ENCODE peak calls at places on chromosomes 1 and 21, in four cellular contexts. One of them, this sample, is unnamed. For H3K36me3, the result is how much of the 10 kb centered on the place peaks cover.

GRCh38 chr1:162530318-162530984 is 31.1 kb upstream of the UAP1 start:
- ATAC-seq in HCT116: no peak
- ATAC-seq in K562: peak
- ATAC-seq in lung: no peak
- ATAC-seq in this sample: no peak

GRCh38 chr1:12712929-12713328 is 3.0 kb upstream of the AADACL3 start:
- ATAC-seq in lung: no peak
- ATAC-seq in K562: no peak
- ATAC-seq in HCT116: no peak
- ATAC-seq in this sample: no peak

GRCh38 chr1:10189659-10190058 is 20.7 kb upstream of the KIF1B start:
- ATAC-seq in K562: no peak
- ATAC-seq in HCT116: no peak
- ATAC-seq in lung: no peak
- ATAC-seq in this sample: no peak

GRCh38 chr1:179230251-179230650 is 774 bp upstream of the ABL2 start:
- ATAC-seq in lung: no peak
- ATAC-seq in HCT116: peak
- ATAC-seq in K562: no peak
- ATAC-seq in this sample: no peak

GRCh38 chr1:35546614-35547013 is 10.6 kb downstream of the KIAA0319L start:
- ATAC-seq in K562: no peak
- ATAC-seq in lung: no peak
- ATAC-seq in HCT116: no peak
- ATAC-seq in this sample: no peak

GRCh38 chr1:8047112-8047511 is 21.0 kb upstream of the ERRFI1 start:
- ATAC-seq in K562: no peak
- ATAC-seq in HCT116: no peak
- ATAC-seq in lung: no peak
- ATAC-seq in this sample: peak

GRCh38 chr21:31766895-31767294 is 35.0 kb upstream of the SCAF4 start:
- ATAC-seq in HCT116: no peak
- ATAC-seq in K562: peak
- ATAC-seq in lung: no peak
- ATAC-seq in this sample: no peak

GRCh38 chr1:246460411-246460810 is 46.7 kb downstream of the SMYD3 start:
- ATAC-seq in HCT116: no peak
- ATAC-seq in lung: no peak
- ATAC-seq in K562: no peak
- ATAC-seq in this sample: no peak

GRCh38 chr1:168098534-168099313 is 38.0 kb downstream of the GPR161 start:
- ATAC-seq in HCT116: no peak
- ATAC-seq in lung: no peak
- ATAC-seq in K562: peak
- ATAC-seq in this sample: peak

GRCh38 chr1:171922999-171923398 is 81.7 kb downstream of the DNM3 start:
- ATAC-seq in K562: no peak
- ATAC-seq in HCT116: no peak
- ATAC-seq in lung: no peak
- ATAC-seq in this sample: no peak

GRCh38 chr1:101496109-101496508 is 259.3 kb downstream of the S1PR1 start:
- ATAC-seq in lung: no peak
- ATAC-seq in HCT116: no peak
- ATAC-seq in K562: no peak
- ATAC-seq in this sample: no peak

GRCh38 chr21:43343095-43343991 is 83.6 kb downstream of the SIK1 start:
- ATAC-seq in K562: peak
- ATAC-seq in HCT116: no peak
- ATAC-seq in lung: peak
- ATAC-seq in this sample: no peak

GRCh38 chr1:28249013-28249870 is 10.1 kb upstream of the SESN2 start:
- ATAC-seq in HCT116: peak
- ATAC-seq in lung: no peak
- ATAC-seq in K562: peak
- ATAC-seq in this sample: peak

GRCh38 chr1:92749024-92749634 is 35.8 kb downstream of the EVI5 start:
- ATAC-seq in K562: peak
- ATAC-seq in HCT116: peak
- ATAC-seq in lung: no peak
- ATAC-seq in this sample: no peak

GRCh38 chr1:114779722-114780121 is 763 bp downstream of the SIKE1 start:
- ATAC-seq in lung: no peak
- ATAC-seq in K562: no peak
- ATAC-seq in HCT116: no peak
- ATAC-seq in this sample: no peak

GRCh38 chr1:107879338-107879737 is 85.6 kb downstream of the VAV3 start:
- ATAC-seq in K562: no peak
- ATAC-seq in HCT116: no peak
- ATAC-seq in lung: no peak
- ATAC-seq in this sample: no peak

GRCh38 chr1:219529116-219529515 is 83.8 kb downstream of the ZC3H11B start:
- ATAC-seq in HCT116: no peak
- ATAC-seq in K562: no peak
- ATAC-seq in lung: no peak
- ATAC-seq in this sample: no peak

GRCh38 chr1:229035748-229036082 is 235.2 kb upstream of the RAB4A start:
- ATAC-seq in K562: no peak
- ATAC-seq in lung: no peak
- ATAC-seq in HCT116: no peak
- ATAC-seq in this sample: no peak

GRCh38 chr21:44643911-44644310 is 2.3 kb upstream of the KRTAP10-11 start:
- ATAC-seq in K562: no peak
- ATAC-seq in HCT116: no peak
- ATAC-seq in lung: no peak
- ATAC-seq in this sample: no peak

GRCh38 chr1:145826030-145826429 is 2.0 kb downstream of the POLR3C start:
- ATAC-seq in HCT116: no peak
- ATAC-seq in lung: no peak
- ATAC-seq in K562: no peak
- ATAC-seq in this sample: no peak
- H3K36me3 ChIP-seq in HCT116: under half
- H3K36me3 ChIP-seq in lung: under half
- H3K36me3 ChIP-seq in K562: half or more
- H3K36me3 ChIP-seq in this sample: under half

GRCh38 chr1:153309441-153309840 is 3.3 kb downstream of the PGLYRP3 start:
- ATAC-seq in K562: no peak
- ATAC-seq in HCT116: no peak
- ATAC-seq in lung: no peak
- ATAC-seq in this sample: no peak

GRCh38 chr1:153310526-153310925 is 2.2 kb downstream of the PGLYRP3 start:
- ATAC-seq in K562: no peak
- ATAC-seq in lung: no peak
- ATAC-seq in HCT116: no peak
- ATAC-seq in this sample: no peak

GRCh38 chr1:153308540-153308939 is 4.2 kb downstream of the PGLYRP3 start:
- ATAC-seq in K562: no peak
- ATAC-seq in HCT116: no peak
- ATAC-seq in lung: no peak
- ATAC-seq in this sample: no peak

GRCh38 chr1:153313288-153313687 is 536 bp upstream of the PGLYRP3 start:
- ATAC-seq in HCT116: no peak
- ATAC-seq in lung: no peak
- ATAC-seq in K562: no peak
- ATAC-seq in this sample: no peak

DNA sequence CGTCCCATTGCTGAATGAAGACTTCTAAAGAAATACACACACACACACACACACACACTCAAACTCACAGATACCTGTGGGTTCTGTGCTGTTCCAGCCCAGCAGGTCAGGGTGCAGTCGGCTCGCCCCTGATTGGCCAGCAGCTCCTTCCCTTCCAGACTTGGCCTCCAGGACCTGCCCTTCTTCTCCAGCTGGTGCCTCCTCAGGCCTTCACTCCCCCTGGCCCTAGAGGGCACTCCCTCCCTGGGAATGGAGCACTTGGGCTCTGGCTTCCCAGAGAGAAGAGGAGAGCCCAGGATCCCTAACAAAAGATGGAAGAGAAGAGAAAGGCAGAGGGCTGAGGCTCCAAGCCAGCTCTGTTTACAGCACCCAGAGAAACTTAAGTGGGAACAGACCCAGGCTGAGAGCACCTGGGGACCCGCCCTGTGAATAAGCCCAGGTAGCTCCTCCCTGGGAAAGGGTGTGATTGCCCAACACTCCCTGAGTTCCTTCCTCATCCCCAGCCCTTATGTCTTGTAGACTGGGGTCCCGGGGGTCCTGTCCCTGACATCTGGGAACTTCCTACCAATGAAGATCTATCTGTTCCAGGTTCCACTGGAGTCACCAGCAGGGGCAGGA is at the start of gene PGLYRP3:
- ATAC-seq in lung: no peak
- ATAC-seq in HCT116: peak
- ATAC-seq in K562: peak
- ATAC-seq in this sample: no peak
- TF ChIP-seq CTCF in lung: no peak
- TF ChIP-seq CTCF in HCT116: peak
- TF ChIP-seq CTCF in K562: peak
- TF ChIP-seq CTCF in this sample: no peak

GRCh38 chr1:942411-942821 is 16.6 kb downstream of the NOC2L start:
- ATAC-seq in HCT116: peak
- ATAC-seq in lung: no peak
- ATAC-seq in K562: peak
- ATAC-seq in this sample: no peak

GRCh38 chr1:940121-941026 is 16.7 kb downstream of the SAMD11 start:
- ATAC-seq in K562: peak
- ATAC-seq in HCT116: peak
- ATAC-seq in lung: no peak
- ATAC-seq in this sample: peak

GRCh38 chr1:941027-941587 is 17.4 kb downstream of the SAMD11 start:
- ATAC-seq in lung: no peak
- ATAC-seq in K562: peak
- ATAC-seq in HCT116: peak
- ATAC-seq in this sample: no peak

GRCh38 chr1:942864-943533 is 16.1 kb downstream of the NOC2L start:
- ATAC-seq in HCT116: peak
- ATAC-seq in lung: no peak
- ATAC-seq in K562: no peak
- ATAC-seq in this sample: peak

DNA sequence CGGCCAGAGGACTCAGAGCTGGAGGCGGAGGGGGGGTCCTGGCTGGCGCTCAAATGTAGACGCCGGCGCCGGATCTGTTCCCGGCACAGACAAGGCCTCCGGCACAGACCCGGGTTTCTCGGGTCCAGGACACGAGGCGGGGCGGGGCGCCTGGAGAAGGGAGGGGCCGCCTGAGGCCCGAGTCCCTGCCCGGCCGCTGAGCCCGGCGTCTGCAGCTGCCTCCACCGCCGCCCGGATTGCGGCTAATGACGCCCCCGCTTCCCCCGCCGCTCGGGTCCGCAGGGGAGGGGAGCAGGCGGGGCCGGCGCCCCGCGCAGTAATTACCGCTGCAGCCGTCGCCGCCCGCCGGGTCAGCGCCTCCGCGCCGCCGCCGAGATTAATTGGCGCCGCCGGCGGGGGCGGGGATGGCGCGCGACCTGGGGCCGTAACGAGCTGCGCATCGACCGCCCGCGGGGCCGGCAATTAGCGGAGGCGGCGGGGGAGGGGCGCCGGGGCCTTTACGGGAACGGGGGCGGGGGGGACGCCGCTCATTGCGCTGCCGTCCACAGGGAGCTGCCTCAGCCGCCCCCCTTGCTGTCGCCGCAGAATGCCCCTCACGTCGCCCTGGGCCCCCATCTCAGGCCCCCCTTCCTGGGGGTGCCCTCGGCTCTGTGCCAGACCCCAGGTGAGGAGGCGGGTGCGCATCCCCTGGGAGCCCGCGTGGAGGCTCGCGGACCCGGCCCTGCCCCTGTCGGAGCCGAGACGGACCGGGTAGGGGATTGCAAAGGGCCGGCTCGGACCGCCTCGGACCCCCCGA is 17.3 kb downstream of the NOC2L start:
- ATAC-seq in K562: peak
- ATAC-seq in lung: peak
- ATAC-seq in HCT116: peak
- ATAC-seq in this sample: peak
- H3K4me3 ChIP-seq in K562: peak
- H3K4me3 ChIP-seq in lung: no peak
- H3K4me3 ChIP-seq in HCT116: peak
- H3K4me3 ChIP-seq in this sample: peak

GRCh38 chr1:215600867-215601266 is 33.8 kb downstream of the KCTD3 start:
- ATAC-seq in lung: no peak
- ATAC-seq in HCT116: no peak
- ATAC-seq in K562: no peak
- ATAC-seq in this sample: no peak
- H3K36me3 ChIP-seq in lung: under half
- H3K36me3 ChIP-seq in HCT116: under half
- H3K36me3 ChIP-seq in K562: half or more
- H3K36me3 ChIP-seq in this sample: under half

DNA sequence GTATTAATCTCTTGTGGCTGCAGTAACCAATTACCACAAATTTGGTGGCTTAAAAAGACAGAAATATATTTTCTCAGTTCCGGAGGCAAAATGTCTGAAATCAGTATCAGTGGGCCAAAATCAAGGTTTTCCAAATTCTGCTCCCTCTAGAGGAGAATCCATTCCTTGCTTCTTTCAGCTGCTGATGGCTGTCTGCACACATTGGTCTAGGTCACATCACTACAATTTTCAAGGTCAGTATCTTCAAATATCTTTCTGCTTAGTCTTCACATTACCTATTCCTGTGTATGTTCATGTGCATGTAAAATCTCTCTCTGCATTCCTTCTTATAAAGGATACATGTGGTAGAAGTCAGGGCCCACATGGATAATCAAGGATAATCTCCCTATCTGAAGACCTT is 999.4 kb downstream of the KCNT2 start:
- ATAC-seq in K562: peak
- ATAC-seq in HCT116: peak
- ATAC-seq in lung: no peak
- ATAC-seq in this sample: no peak
- TF ChIP-seq CTCF in K562: no peak
- TF ChIP-seq CTCF in HCT116: peak
- TF ChIP-seq CTCF in lung: no peak
- TF ChIP-seq CTCF in this sample: no peak

GRCh38 chr21:36543924-36544323 is 64.0 kb upstream of the CLDN14 start:
- ATAC-seq in K562: no peak
- ATAC-seq in HCT116: no peak
- ATAC-seq in lung: no peak
- ATAC-seq in this sample: no peak

GRCh38 chr21:36539434-36540150 is 59.7 kb upstream of the CLDN14 start:
- ATAC-seq in lung: peak
- ATAC-seq in K562: no peak
- ATAC-seq in HCT116: no peak
- ATAC-seq in this sample: no peak

GRCh38 chr21:36540700-36541099 is 60.8 kb upstream of the CLDN14 start:
- ATAC-seq in lung: no peak
- ATAC-seq in K562: no peak
- ATAC-seq in HCT116: no peak
- ATAC-seq in this sample: no peak

GRCh38 chr21:36542312-36543101 is 62.6 kb upstream of the CLDN14 start:
- ATAC-seq in K562: no peak
- ATAC-seq in lung: no peak
- ATAC-seq in HCT116: no peak
- ATAC-seq in this sample: no peak

DNA sequence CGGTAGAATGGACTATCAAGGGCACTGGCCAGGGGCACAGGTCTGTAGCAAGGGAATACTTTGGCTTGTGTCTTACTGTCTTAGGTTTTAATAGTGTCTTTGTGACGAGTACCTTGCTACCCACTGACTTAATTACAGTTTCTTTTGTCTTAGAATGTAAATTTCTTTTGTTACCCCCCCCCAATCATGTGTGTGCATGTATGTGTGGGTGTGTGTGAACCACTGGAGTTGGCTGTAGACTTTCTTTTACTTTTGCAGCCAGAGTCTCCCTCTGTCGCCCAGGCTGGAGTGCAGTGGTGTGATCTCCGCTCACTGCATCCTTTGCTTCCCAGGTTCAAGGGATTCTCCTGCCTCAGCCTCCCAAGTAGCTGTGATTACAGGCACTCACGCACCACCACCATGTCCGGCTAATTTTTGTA is 61.8 kb upstream of the CLDN14 start:
- ATAC-seq in lung: no peak
- ATAC-seq in HCT116: no peak
- ATAC-seq in K562: no peak
- ATAC-seq in this sample: no peak
- H3K4me3 ChIP-seq in lung: no peak
- H3K4me3 ChIP-seq in HCT116: no peak
- H3K4me3 ChIP-seq in K562: no peak
- H3K4me3 ChIP-seq in this sample: no peak